ENCODE peak calls at places on chromosomes 7 and 10, in eight cellular contexts. V is hypothalamus, K is posterior cingulate gyrus, U is neuronal stem cell, B is adrenal gland, P is GOT3, R is GM13976, O is psoas muscle. L is an unnamed sample.

GRCh38 chr7:105403128-105403527 is 14.4 kb upstream of the SRPK2 start:
- DNase-seq in P (no peak), K (no peak), R (no peak), O (no peak), V (no peak), B (no peak), U (no peak), L (no peak)

GRCh38 chr7:101588131-101588935 is 40.8 kb downstream of the MYL10 start:
- DNase-seq in R (peak), U (no peak), O (no peak), K (no peak), P (no peak), B (no peak), V (no peak), L (no peak)

GRCh38 chr7:77327067-77327931 is 88.8 kb downstream of the GSAP start:
- DNase-seq in V (no peak), R (no peak), U (no peak), B (peak), O (no peak), K (no peak), P (no peak), L (peak)

GRCh38 chr7:265192-265997 is 24.6 kb upstream of the FOXL3 start:
- DNase-seq in U (no peak), P (no peak), O (peak), K (no peak), R (no peak), V (no peak), B (no peak), L (no peak)

GRCh38 chr7:16504019-16504418 is 22.6 kb upstream of the LRRC72 start:
- DNase-seq in O (no peak), U (no peak), V (no peak), K (no peak), P (no peak), B (no peak), R (no peak), L (no peak)

GRCh38 chr7:22858640-22859561 is 36.3 kb upstream of the TOMM7 start:
- DNase-seq in O (no peak), P (peak), B (no peak), U (no peak), K (no peak), R (peak), V (no peak), L (no peak)

GRCh38 chr10:5466451-5466996 is 32.8 kb downstream of the CALML5 start:
- DNase-seq in P (no peak), U (no peak), B (no peak), R (no peak), V (no peak), O (no peak), K (no peak), L (no peak)

GRCh38 chr7:73721237-73721848 is 1.9 kb upstream of the STX1A start:
- DNase-seq in U (no peak), V (peak), B (peak), R (no peak), O (peak), P (no peak), K (peak), L (no peak)

GRCh38 chr7:128893251-128894100 is 17.0 kb downstream of the KCP start:
- DNase-seq in K (no peak), P (no peak), R (no peak), U (no peak), B (no peak), O (peak), V (no peak), L (no peak)

GRCh38 chr10:83769421-83769820 is 369.9 kb upstream of the GHITM start:
- DNase-seq in U (no peak), P (no peak), V (no peak), R (no peak), K (no peak), O (no peak), B (no peak), L (no peak)

GRCh38 chr10:132050191-132050590 is 15.6 kb upstream of the JAKMIP3 start:
- DNase-seq in U (no peak), V (no peak), R (no peak), B (no peak), K (no peak), O (no peak), P (no peak), L (no peak)

GRCh38 chr10:22308390-22308789 is 7.8 kb upstream of the COMMD3 start:
- DNase-seq in U (no peak), R (peak), B (no peak), V (no peak), O (no peak), K (no peak), P (no peak), L (no peak)

GRCh38 chr7:79453266-79453557 is 255 bp downstream of the MAGI2 start:
- DNase-seq in U (no peak), V (no peak), O (no peak), K (no peak), B (no peak), P (no peak), R (no peak), L (no peak)

GRCh38 chr7:130669051-130669700 is 628 bp upstream of the COPG2 start:
- DNase-seq in R (no peak), O (no peak), K (no peak), U (no peak), B (no peak), P (no peak), V (no peak), L (peak)

GRCh38 chr10:72762042-72762441 is 70.1 kb downstream of the MCU start:
- DNase-seq in V (no peak), B (no peak), P (no peak), R (no peak), O (no peak), U (no peak), K (no peak), L (no peak)

GRCh38 chr10:11304906-11305585 is 287.4 kb downstream of the CELF2 start:
- DNase-seq in V (no peak), U (no peak), O (no peak), R (no peak), K (no peak), B (no peak), P (no peak), L (no peak)

GRCh38 chr10:110208614-110209398 is 1.4 kb downstream of the MXI1 start:
- DNase-seq in U (no peak), K (peak), V (no peak), P (no peak), R (peak), O (peak), B (peak), L (peak)

GRCh38 chr10:72588266-72588665 is 37.6 kb downstream of the MICU1 start:
- DNase-seq in B (no peak), U (no peak), K (no peak), P (no peak), R (no peak), O (no peak), V (no peak), L (no peak)

GRCh38 chr7:155401884-155402283 is 56.0 kb upstream of the EN2 start:
- DNase-seq in K (no peak), R (no peak), V (no peak), P (no peak), U (no peak), B (no peak), O (no peak), L (no peak)

GRCh38 chr7:37643876-37644275 is 39.7 kb upstream of the GPR141 start:
- DNase-seq in P (no peak), U (peak), V (no peak), R (no peak), B (no peak), K (no peak), O (no peak), L (no peak)

GRCh38 chr10:126352446-126352845 is 35.8 kb downstream of the ADAM12 start:
- DNase-seq in U (no peak), O (no peak), P (no peak), K (no peak), B (no peak), R (no peak), V (no peak), L (no peak)

GRCh38 chr7:45224832-45225231 is 67.2 kb downstream of the RAMP3 start:
- DNase-seq in U (peak), K (no peak), V (no peak), R (no peak), O (no peak), B (no peak), P (no peak), L (no peak)

GRCh38 chr10:5047912-5048628 is 44.4 kb upstream of the AKR1C2 start:
- DNase-seq in R (no peak), P (no peak), O (no peak), V (no peak), B (no peak), K (no peak), U (no peak), L (no peak)

GRCh38 chr10:46544989-46545791 is 11.3 kb downstream of the GPRIN2 start:
- DNase-seq in U (no peak), R (peak), V (no peak), O (peak), P (no peak), B (peak), K (peak), L (peak)

GRCh38 chr7:92699560-92699959 is 109.4 kb upstream of the FAM133B start:
- DNase-seq in B (no peak), K (no peak), V (no peak), U (no peak), P (no peak), R (no peak), O (no peak), L (no peak)

GRCh38 chr7:129193892-129194291 is 5.5 kb downstream of the SMO start:
- DNase-seq in O (no peak), U (no peak), R (no peak), B (no peak), V (no peak), P (no peak), K (no peak), L (no peak)

GRCh38 chr7:129877146-129877792 is 75.5 kb downstream of the UBE2H start:
- DNase-seq in O (no peak), V (no peak), U (no peak), B (peak), R (no peak), P (no peak), K (no peak), L (no peak)

GRCh38 chr7:98771519-98772241 is 98.1 kb downstream of the TMEM130 start:
- DNase-seq in U (peak), V (no peak), P (no peak), B (peak), O (no peak), R (no peak), K (peak), L (no peak)

GRCh38 chr7:150403376-150404171 is 24.4 kb downstream of the ZNF775 start:
- DNase-seq in K (no peak), V (no peak), P (no peak), O (peak), U (no peak), B (no peak), R (no peak), L (no peak)

GRCh38 chr7:129295015-129295423 is 70.2 kb downstream of the AHCYL2 start:
- DNase-seq in O (no peak), B (peak), R (no peak), V (no peak), K (no peak), U (no peak), P (no peak), L (no peak)

GRCh38 chr10:95314519-95314918 is 23.7 kb upstream of the PDLIM1 start:
- DNase-seq in O (no peak), P (no peak), V (no peak), K (no peak), R (no peak), U (no peak), B (no peak), L (no peak)

GRCh38 chr10:91800756-91801155 is 2.5 kb downstream of the TNKS2 start:
- DNase-seq in K (no peak), O (no peak), P (no peak), R (no peak), V (no peak), U (no peak), B (no peak), L (no peak)

GRCh38 chr10:132960651-132961419 is 18.5 kb upstream of the CFAP46 start:
- DNase-seq in V (no peak), P (no peak), K (peak), U (no peak), O (peak), B (no peak), R (no peak), L (peak)

L was measured in lower leg skin.